ENCODE peak calls at places on chromosomes 6 and 20, in six cellular contexts. N is endothelial cell of umbilical vein, G is tibial nerve, F is body of pancreas, V is H1, J is HCT116. I is an unnamed sample.

GRCh38 chr6:29975561-29975907 is 33.2 kb downstream of the HLA-A start:
- DNase-seq in G (no peak), V (no peak), N (no peak), J (no peak), F (no peak), I (no peak)

GRCh38 chr6:53951383-53951782 is 156.6 kb downstream of the LRRC1 start:
- DNase-seq in G (no peak), V (no peak), N (no peak), J (no peak), F (no peak), I (no peak)

GRCh38 chr20:58986286-58986967 is 5.4 kb downstream of the NELFCD start:
- DNase-seq in J (no peak), V (no peak), N (no peak), G (no peak), F (no peak), I (no peak)

GRCh38 chr6:47126647-47127339 is 84.7 kb upstream of the ADGRF1 start:
- DNase-seq in N (peak; percentile 51), V (no peak), J (no peak), G (no peak), F (peak; percentile 63), I (no peak)

GRCh38 chr6:30814137-30815084 is 69.9 kb upstream of the DDR1 start:
- DNase-seq in G (peak; percentile 32), N (peak; percentile 92), F (peak; percentile 21), V (no peak), J (peak; percentile 88), I (no peak)

GRCh38 chr6:111552241-111552744 is 53.4 kb downstream of the TRAF3IP2 start:
- DNase-seq in N (peak; percentile 89), F (peak; percentile 83), J (no peak), G (peak; percentile 73), V (peak; percentile 51), I (peak; percentile 70)

GRCh38 chr20:32207211-32207625 is 325 bp downstream of the PLAGL2 start:
- DNase-seq in G (no peak), V (no peak), F (no peak), J (no peak), N (no peak), I (no peak)

GRCh38 chr6:75752365-75752764 is 3.3 kb downstream of the MYO6 start:
- DNase-seq in V (no peak), G (no peak), F (no peak), J (no peak), N (peak; percentile 24), I (no peak)

GRCh38 chr6:5989141-5989723 is 17.5 kb downstream of the NRN1 start:
- DNase-seq in N (no peak), G (no peak), F (no peak), J (no peak), V (no peak), I (peak; percentile 37)

GRCh38 chr20:59643616-59644061 is 39.3 kb downstream of the PHACTR3 start:
- DNase-seq in J (no peak), N (no peak), F (no peak), V (no peak), G (no peak), I (no peak)

GRCh38 chr6:30613251-30614043 is 3.6 kb downstream of the PPP1R10 start:
- DNase-seq in V (no peak), J (no peak), N (peak; percentile 24), G (no peak), F (no peak), I (no peak)

GRCh38 chr6:108648186-108648585 is 87.5 kb downstream of the FOXO3 start:
- DNase-seq in J (no peak), G (no peak), F (no peak), V (no peak), N (no peak), I (no peak)

GRCh38 chr20:51966296-51966971 is 164.1 kb upstream of the SALL4 start:
- DNase-seq in G (peak; percentile 67), N (peak; percentile 77), V (peak; percentile 68), J (peak; percentile 81), F (peak; percentile 51), I (peak; percentile 32)

GRCh38 chr6:123240626-123241025 is 244.6 kb downstream of the CLVS2 start:
- DNase-seq in F (no peak), V (no peak), J (no peak), N (no peak), G (no peak), I (no peak)

GRCh38 chr20:53287357-53288042 is 306.1 kb downstream of the ZNF217 start:
- DNase-seq in V (no peak), G (no peak), J (no peak), N (no peak), F (no peak), I (no peak)

GRCh38 chr6:98678481-98678880 is 155.9 kb upstream of the POU3F2 start:
- DNase-seq in N (no peak), V (no peak), F (no peak), J (no peak), G (no peak), I (no peak)

GRCh38 chr6:157667211-157668033 is 155.6 kb upstream of the SNX9 start:
- DNase-seq in V (no peak), N (peak; percentile 73), G (peak; percentile 73), F (peak; percentile 51), J (peak; percentile 53), I (peak; percentile 39)

GRCh38 chr6:157668690-157669089 is 154.4 kb upstream of the SNX9 start:
- DNase-seq in V (no peak), N (no peak), J (no peak), G (no peak), F (no peak), I (no peak)

GRCh38 chr6:157670466-157671186 is 152.4 kb upstream of the SNX9 start:
- DNase-seq in V (no peak), N (no peak), J (no peak), G (peak; percentile 46), F (no peak), I (peak; percentile 68)

GRCh38 chr6:157668034-157668401 is 155.0 kb upstream of the SNX9 start:
- DNase-seq in J (no peak), V (no peak), F (no peak), N (no peak), G (no peak), I (no peak)

GRCh38 chr6:157669747-157670216 is 153.3 kb upstream of the SNX9 start:
- DNase-seq in N (peak; percentile 60), J (no peak), G (peak; percentile 73), F (peak; percentile 50), V (peak; percentile 15), I (peak; percentile 91)
- TF ChIP-seq CTCF in N (no peak), J (no peak), G (peak; percentile 55), F (no peak), V (peak; percentile 13), I (peak; percentile 20)

GRCh38 chr6:151376440-151376839 is 14.9 kb downstream of the ZBTB2 start:
- DNase-seq in G (no peak), F (no peak), N (no peak), V (no peak), J (no peak), I (no peak)

GRCh38 chr6:151381722-151382121 is 9.6 kb downstream of the ZBTB2 start:
- DNase-seq in J (no peak), V (no peak), G (no peak), F (no peak), N (no peak), I (no peak)

GRCh38 chr6:151380848-151381205 is 10.5 kb downstream of the ZBTB2 start:
- DNase-seq in N (no peak), F (no peak), V (no peak), G (no peak), J (no peak), I (no peak)

GRCh38 chr6:151377095-151377494 is 14.3 kb downstream of the ZBTB2 start:
- DNase-seq in G (no peak), V (no peak), J (no peak), N (no peak), F (no peak), I (no peak)

DNA sequence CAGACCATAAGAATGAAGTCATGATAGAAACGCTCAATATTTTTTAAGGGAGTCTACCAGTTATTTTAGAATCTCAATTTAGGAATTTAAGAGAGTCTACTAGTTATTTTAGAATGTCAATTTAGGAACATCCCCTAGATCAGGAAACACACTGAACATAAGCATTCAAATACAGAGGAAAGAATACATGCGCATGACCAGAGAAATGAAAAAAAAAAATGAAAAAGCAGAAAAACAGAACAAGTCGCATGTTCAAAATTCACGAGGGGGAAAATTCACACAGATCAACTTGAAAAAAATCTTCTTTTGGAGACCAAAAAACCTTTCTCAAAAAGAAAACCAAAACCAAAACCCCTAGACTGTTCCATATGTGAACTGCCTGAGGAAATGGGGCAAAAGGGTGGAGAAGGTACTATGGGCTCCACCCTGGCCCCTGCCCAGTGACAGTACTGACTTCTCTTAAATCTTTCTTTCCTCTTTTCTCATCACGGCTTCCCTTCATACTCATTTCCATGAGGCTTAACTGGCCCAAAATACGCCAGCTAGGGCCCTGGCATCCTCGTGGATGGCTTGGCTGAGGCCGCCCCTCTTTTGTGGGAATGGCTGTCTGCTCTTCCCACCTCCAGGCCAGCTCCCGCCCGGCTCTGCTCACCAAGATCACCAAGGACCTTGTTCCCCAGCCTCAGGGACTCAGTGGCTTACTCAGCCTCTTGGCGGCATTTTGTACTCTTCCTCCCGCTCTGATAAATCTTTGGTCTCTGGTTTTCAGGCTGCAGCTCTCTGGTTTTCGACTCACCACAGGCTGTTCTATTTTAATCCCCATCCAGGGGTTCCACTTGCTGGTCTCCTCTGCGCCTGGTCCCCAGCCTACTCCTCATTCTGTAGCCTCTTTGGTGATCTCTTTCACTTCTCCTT is 11.2 kb downstream of the ZBTB2 start:
- DNase-seq in V (no peak), J (no peak), N (no peak), G (no peak), F (no peak), I (no peak)
- H3K4me1 ChIP-seq in V (no peaks in the 10 kb centered on the region), J (peaks cover 8% of the 10 kb centered on the region), N (peaks cover 4% of the 10 kb centered on the region), G (peaks cover 4% of the 10 kb centered on the region), F (peaks cover 5% of the 10 kb centered on the region), I (peaks cover 24% of the 10 kb centered on the region)

DNA sequence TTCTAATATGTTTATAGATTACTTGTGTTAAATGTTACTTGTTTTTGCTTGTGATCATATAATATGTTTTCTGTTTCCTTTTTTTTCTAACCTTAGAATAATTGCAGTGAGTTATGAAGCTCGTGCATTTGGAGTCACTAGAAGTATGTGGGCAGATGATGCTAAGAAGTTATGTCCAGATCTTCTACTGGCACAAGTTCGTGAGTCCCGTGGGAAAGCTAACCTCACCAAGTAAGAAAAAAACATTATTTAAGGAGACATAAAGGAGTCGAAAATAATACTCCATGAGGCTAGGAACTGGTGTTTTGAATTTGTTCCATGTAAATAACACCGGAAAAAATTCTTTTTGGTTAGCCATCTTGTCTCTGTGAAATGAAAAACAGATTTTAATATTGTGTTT is 6.9 kb downstream of the POLH start:
- DNase-seq in G (no peak), V (no peak), N (no peak), J (no peak), F (no peak), I (no peak)
- TF ChIP-seq POLR2A in G (no peak), V (no peak), N (no peak), J (no peak), F (no peak), I (no peak)

DNA sequence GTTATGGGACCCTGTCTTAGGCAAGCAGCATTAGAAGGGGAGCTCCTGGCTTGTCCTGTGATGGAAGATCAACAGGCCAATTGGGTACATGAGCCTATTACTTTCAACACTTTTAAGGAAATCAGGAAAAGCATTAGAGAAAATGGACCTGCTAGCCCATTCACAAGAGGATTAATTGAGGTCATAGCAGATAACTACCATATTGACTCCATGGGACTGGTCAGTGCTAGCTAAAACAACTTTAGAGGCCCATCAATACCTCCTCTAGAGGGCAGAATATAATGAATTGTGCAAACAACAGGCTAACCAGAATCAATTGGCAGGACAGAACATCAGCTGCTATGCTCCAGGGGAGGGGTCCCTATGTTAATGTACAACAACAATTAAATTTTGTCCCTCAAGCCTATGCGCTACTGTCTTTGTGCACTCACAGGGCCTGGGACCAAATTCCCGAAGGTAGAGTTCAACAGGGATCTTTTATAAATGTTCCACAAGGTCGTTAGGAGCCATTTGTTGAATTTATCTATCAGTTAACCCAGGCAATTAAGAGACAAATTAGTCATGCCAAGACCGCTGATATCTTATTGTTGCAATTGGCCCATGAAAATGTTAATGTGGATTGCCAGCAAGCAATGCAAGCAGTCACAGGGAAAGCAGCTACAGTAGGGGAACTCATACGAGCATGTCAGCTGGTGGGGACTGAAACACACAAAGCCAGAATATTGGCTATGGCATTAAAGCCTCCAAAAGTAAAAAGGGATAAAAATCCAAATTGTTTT is 106.6 kb upstream of the BTN3A2 start:
- DNase-seq in G (no peak), V (no peak), F (no peak), N (no peak), J (no peak), I (no peak)
- TF ChIP-seq CTCF in G (no peak), V (no peak), F (no peak), N (peak; percentile 13), J (peak; percentile 52), I (no peak)